ENCODE peak calls at places on chromosomes 6 and 20, in nine cellular contexts. K, G, L, B, Z, R, D, V and T are unnamed samples.
A peak's percentile ranks its signal among the peaks of the same experiment; 100 is the strongest.

GRCh38 chr20:48786916-48787676 is 40.7 kb downstream of the PREX1 start:
- DNase-seq in V (no peak), G (no peak), L (no peak), K (no peak), R (no peak), Z (no peak), D (no peak), B (no peak), T (no peak)

GRCh38 chr6:13404115-13404891 is 76.0 kb upstream of the TBC1D7 start:
- DNase-seq in D (peak; percentile 34), Z (no peak), K (no peak), G (no peak), L (no peak), B (no peak), V (no peak), R (no peak), T (no peak)

GRCh38 chr6:165060636-165061190 is 248.7 kb downstream of the C6orf118 start:
- DNase-seq in G (no peak), K (no peak), V (no peak), Z (no peak), B (no peak), R (no peak), D (peak; percentile 14), L (no peak), T (no peak)

GRCh38 chr20:17969276-17969883 is 562 bp downstream of the MGME1 start:
- DNase-seq in G (no peak), R (no peak), B (peak; percentile 71), Z (no peak), K (no peak), D (peak; percentile 51), V (peak; percentile 47), L (peak; percentile 60), T (no peak)

GRCh38 chr6:143528164-143528811 is 16.8 kb upstream of the FUCA2 start:
- DNase-seq in K (no peak), V (no peak), R (no peak), Z (no peak), B (no peak), G (no peak), D (no peak), L (no peak), T (no peak)

GRCh38 chr6:146968041-146968760 is 236.0 kb upstream of the STXBP5 start:
- DNase-seq in L (no peak), G (no peak), R (no peak), D (peak; percentile 70), B (no peak), V (no peak), Z (peak; percentile 60), K (no peak), T (peak; percentile 34)

GRCh38 chr6:50936277-50936681 is 117.6 kb downstream of the TFAP2B start:
- DNase-seq in R (no peak), L (no peak), D (no peak), B (no peak), K (no peak), Z (no peak), V (no peak), G (no peak), T (no peak)

GRCh38 chr20:6611911-6612614 is 155.4 kb upstream of the BMP2 start:
- DNase-seq in D (no peak), V (no peak), B (no peak), G (no peak), Z (no peak), L (no peak), R (no peak), K (no peak), T (no peak)

GRCh38 chr20:41413169-41413568 is 46.6 kb upstream of the EMILIN3 start:
- DNase-seq in D (no peak), V (no peak), R (no peak), L (no peak), K (no peak), G (no peak), B (no peak), Z (no peak), T (no peak)

GRCh38 chr20:5864873-5865582 is 85.3 kb downstream of the TRMT6 start:
- DNase-seq in R (no peak), V (no peak), K (no peak), G (no peak), B (no peak), L (no peak), D (peak; percentile 54), Z (no peak), T (no peak)

GRCh38 chr6:142760152-142760551 is 184.8 kb downstream of the HIVEP2 start:
- DNase-seq in R (no peak), K (no peak), L (no peak), D (peak; percentile 50), G (no peak), B (no peak), V (no peak), Z (no peak), T (no peak)

GRCh38 chr20:56626367-56627121 is 2.6 kb upstream of the TFAP2C start:
- DNase-seq in Z (no peak), G (no peak), B (no peak), K (no peak), R (no peak), V (peak; percentile 6), L (no peak), D (no peak), T (no peak)

GRCh38 chr20:20423117-20423516 is 55.2 kb downstream of the INSM1 start:
- DNase-seq in G (no peak), R (no peak), K (no peak), B (no peak), Z (no peak), L (no peak), V (no peak), D (no peak), T (no peak)

GRCh38 chr6:132132420-132132819 is 181.2 kb upstream of the CCN2 start:
- DNase-seq in D (peak; percentile 35), R (no peak), B (no peak), G (no peak), L (no peak), Z (no peak), V (no peak), K (no peak), T (no peak)

GRCh38 chr6:158654498-158654897 is 4.6 kb downstream of the SYTL3 start:
- DNase-seq in V (no peak), R (no peak), L (no peak), Z (peak; percentile 41), B (peak; percentile 78), G (no peak), D (peak; percentile 70), K (peak; percentile 14), T (no peak)

GRCh38 chr6:82264321-82264720 is 16.8 kb upstream of the IBTK start:
- DNase-seq in L (no peak), K (no peak), B (no peak), D (no peak), Z (no peak), G (no peak), R (no peak), V (no peak), T (no peak)

GRCh38 chr6:139852484-139853140 is 478.2 kb upstream of the CITED2 start:
- DNase-seq in K (no peak), R (no peak), B (no peak), D (peak; percentile 37), V (no peak), L (no peak), G (no peak), Z (no peak), T (peak; percentile 70)

GRCh38 chr20:46705378-46705729 is 4.1 kb upstream of the SLC2A10 start:
- DNase-seq in V (no peak), R (no peak), D (no peak), Z (no peak), K (no peak), L (no peak), B (no peak), G (no peak), T (no peak)

GRCh38 chr6:157585274-157586087 is 204.5 kb downstream of the ZDHHC14 start:
- DNase-seq in R (no peak), L (no peak), D (no peak), K (no peak), G (no peak), B (no peak), V (no peak), Z (no peak), T (no peak)

GRCh38 chr6:4909063-4909645 is 94.7 kb downstream of the RPP40 start:
- DNase-seq in L (no peak), V (no peak), B (no peak), G (no peak), K (no peak), R (no peak), D (no peak), Z (no peak), T (no peak)

GRCh38 chr20:32585011-32585518 is at the start of gene NOL4L:
- DNase-seq in K (no peak), D (no peak), L (peak; percentile 47), G (no peak), Z (no peak), R (no peak), V (peak; percentile 47), B (peak; percentile 54), T (no peak)

GRCh38 chr6:71419954-71420692 is 131.5 kb downstream of the OGFRL1 start:
- DNase-seq in B (no peak), Z (no peak), L (no peak), G (peak; percentile 8), D (no peak), K (no peak), V (peak; percentile 3), R (no peak), T (no peak)

GRCh38 chr6:111642463-111643158 is 36.9 kb upstream of the TRAF3IP2 start:
- DNase-seq in G (no peak), V (peak; percentile 32), B (peak; percentile 76), D (peak; percentile 60), L (peak; percentile 45), K (no peak), Z (peak; percentile 30), R (no peak), T (peak; percentile 29)

GRCh38 chr20:64080813-64081619 is 1.1 kb downstream of the OPRL1 start:
- DNase-seq in K (no peak), L (no peak), G (no peak), B (no peak), R (no peak), Z (no peak), V (no peak), D (no peak), T (no peak)